ENCODE peak calls at places on chromosomes 2 and 18, in five cellular contexts. B, C, T, Z and M are unnamed samples.

GRCh38 chr18:60693426-60693825 is 320.9 kb upstream of the MC4R start:
- DNase-seq in B (no peak), C (no peak), T (no peak), Z (no peak), M (no peak)

GRCh38 chr2:223980397-223980735 is 23.1 kb downstream of the MRPL44 start:
- DNase-seq in C (no peak), T (no peak), B (no peak), Z (no peak), M (no peak)

GRCh38 chr2:100853909-100854810 is 34.2 kb downstream of the NPAS2 start:
- DNase-seq in B (no peak), T (no peak), Z (no peak), C (no peak), M (no peak)

GRCh38 chr2:151200277-151200676 is 61.4 kb downstream of the RBM43 start:
- DNase-seq in C (no peak), T (no peak), B (no peak), Z (no peak), M (no peak)

GRCh38 chr2:203225423-203226039 is 13.3 kb upstream of the CYP20A1 start:
- DNase-seq in B (no peak), C (no peak), Z (no peak), T (no peak), M (peak; percentile 13)

GRCh38 chr2:191302459-191303155 is 57.4 kb downstream of the MYO1B start:
- DNase-seq in Z (no peak), T (no peak), C (no peak), B (no peak), M (peak; percentile 18)

GRCh38 chr2:208174144-208174543 is 10.8 kb upstream of the CRYGA start:
- DNase-seq in Z (no peak), T (no peak), B (no peak), C (no peak), M (no peak)

GRCh38 chr2:62495777-62496176 is 10.2 kb downstream of the TMEM17 start:
- DNase-seq in B (no peak), Z (peak; percentile 62), C (no peak), T (no peak), M (no peak)

GRCh38 chr2:126703311-126703710 is 47.4 kb downstream of the GYPC start:
- DNase-seq in C (no peak), T (no peak), Z (peak; percentile 24), B (no peak), M (no peak)

GRCh38 chr2:70708376-70709199 is 59.4 kb downstream of the ADD2 start:
- DNase-seq in T (no peak), Z (no peak), C (no peak), B (no peak), M (peak; percentile 17)

GRCh38 chr18:78773819-78774218 is 205.8 kb upstream of the SALL3 start:
- DNase-seq in Z (no peak), B (peak; percentile 20), T (no peak), C (no peak), M (no peak)

GRCh38 chr2:60515751-60516226 is 37.7 kb downstream of the BCL11A start:
- DNase-seq in C (no peak), Z (no peak), T (no peak), B (no peak), M (no peak)

GRCh38 chr2:145484443-145485086 is 964.6 kb upstream of the ZEB2 start:
- DNase-seq in T (no peak), B (no peak), Z (no peak), C (no peak), M (no peak)

GRCh38 chr2:195658541-195658890 is 1.5 kb downstream of the SLC39A10 start:
- DNase-seq in T (no peak), C (no peak), B (no peak), Z (no peak), M (no peak)

GRCh38 chr2:39934851-39935250 is 155.8 kb upstream of the THUMPD2 start:
- DNase-seq in B (no peak), Z (no peak), T (no peak), C (no peak), M (no peak)

GRCh38 chr2:45637440-45637839 is 14.0 kb upstream of the PRKCE start:
- DNase-seq in C (no peak), B (no peak), Z (no peak), T (no peak), M (no peak)

GRCh38 chr2:106192752-106193490 is 1.2 kb downstream of the UXS1 start:
- DNase-seq in C (no peak), Z (peak; percentile 56), B (no peak), T (no peak), M (peak; percentile 78)

GRCh38 chr2:101018934-101019333 is 16.8 kb downstream of the RPL31 start:
- DNase-seq in B (no peak), C (no peak), T (no peak), Z (no peak), M (peak; percentile 46)

GRCh38 chr2:187544371-187545080 is 9.7 kb downstream of the TFPI start:
- DNase-seq in B (no peak), T (no peak), Z (no peak), C (peak; percentile 50), M (no peak)

GRCh38 chr2:39581866-39582265 is 83.9 kb upstream of the TMEM178A start:
- DNase-seq in C (no peak), T (no peak), B (no peak), Z (no peak), M (no peak)

GRCh38 chr18:35141077-35141476 is 99.8 kb upstream of the ZNF397 start:
- DNase-seq in T (no peak), C (no peak), B (no peak), Z (no peak), M (no peak)

GRCh38 chr18:35137632-35138031 is 96.4 kb downstream of the MAPRE2 start:
- DNase-seq in T (no peak), B (no peak), C (no peak), Z (no peak), M (no peak)

GRCh38 chr18:35141567-35142269 is 99.1 kb upstream of the ZNF397 start:
- DNase-seq in Z (no peak), B (no peak), T (no peak), C (no peak), M (peak; percentile 39)

GRCh38 chr18:35138773-35139172 is 97.6 kb downstream of the MAPRE2 start:
- DNase-seq in Z (no peak), B (no peak), C (no peak), T (no peak), M (no peak)

DNA sequence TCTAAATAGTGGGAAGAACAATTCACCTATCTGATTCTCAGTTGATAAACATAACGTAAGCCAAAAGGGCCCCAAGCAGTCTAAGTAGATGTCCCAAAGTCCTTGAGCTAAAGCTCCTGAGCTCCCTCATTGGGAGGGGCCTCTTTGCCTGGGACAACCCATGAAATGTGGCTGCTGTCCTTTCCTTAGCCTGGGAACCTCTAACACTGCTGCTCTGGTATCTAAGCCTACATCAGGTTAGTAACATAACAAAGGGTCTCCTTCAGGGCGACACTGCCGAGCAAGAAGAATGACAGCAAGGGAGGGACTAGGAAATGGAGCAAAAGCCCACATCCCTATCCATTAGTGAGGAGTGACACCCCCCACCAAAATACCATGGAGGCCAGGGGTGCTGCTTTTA is 98.3 kb downstream of the MAPRE2 start:
- DNase-seq in Z (no peak), T (no peak), B (no peak), C (no peak), M (no peak)
- H3K4me3 ChIP-seq in Z (no peak overlapping the region), T (no peak overlapping the region), B (no peak overlapping the region), C (no peak overlapping the region), M (no peak overlapping the region)

GRCh38 chr2:25996844-25997243 is 14.5 kb upstream of the KIF3C start:
- DNase-seq in T (no peak), Z (no peak), C (no peak), B (no peak), M (no peak)
- H3K4me1 ChIP-seq in T (peaks cover 21% of the 10 kb centered on the region), Z (peaks cover 7% of the 10 kb centered on the region), C (peaks cover 23% of the 10 kb centered on the region), B (peaks cover 24% of the 10 kb centered on the region), M (peaks cover 28% of the 10 kb centered on the region)

DNA sequence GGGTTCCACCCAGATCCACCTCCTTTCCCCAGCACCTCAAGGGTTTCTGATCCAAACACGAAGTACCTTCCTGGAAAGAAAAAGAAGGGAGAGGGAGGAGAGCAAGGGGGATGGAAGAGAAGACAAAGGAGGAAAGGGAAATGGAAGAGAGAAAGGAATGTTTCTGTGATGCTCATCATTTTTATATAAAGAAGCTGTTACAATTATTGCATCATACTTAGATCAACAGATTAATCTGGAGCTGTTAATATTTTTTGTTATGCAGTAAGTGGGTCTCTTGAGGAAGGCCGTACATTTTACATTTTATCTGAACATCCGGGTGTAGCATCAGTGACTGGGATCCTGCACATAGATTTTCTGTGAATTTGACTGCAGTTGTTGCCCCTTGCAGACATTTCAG is 60.6 kb upstream of the NEDD4L start:
- DNase-seq in T (no peak), C (no peak), B (no peak), Z (no peak), M (no peak)
- H3K27me3 ChIP-seq in T (no peaks in the 10 kb centered on the region), C (no peaks in the 10 kb centered on the region), B (no peaks in the 10 kb centered on the region), Z (no peaks in the 10 kb centered on the region), M (no peaks in the 10 kb centered on the region)

DNA sequence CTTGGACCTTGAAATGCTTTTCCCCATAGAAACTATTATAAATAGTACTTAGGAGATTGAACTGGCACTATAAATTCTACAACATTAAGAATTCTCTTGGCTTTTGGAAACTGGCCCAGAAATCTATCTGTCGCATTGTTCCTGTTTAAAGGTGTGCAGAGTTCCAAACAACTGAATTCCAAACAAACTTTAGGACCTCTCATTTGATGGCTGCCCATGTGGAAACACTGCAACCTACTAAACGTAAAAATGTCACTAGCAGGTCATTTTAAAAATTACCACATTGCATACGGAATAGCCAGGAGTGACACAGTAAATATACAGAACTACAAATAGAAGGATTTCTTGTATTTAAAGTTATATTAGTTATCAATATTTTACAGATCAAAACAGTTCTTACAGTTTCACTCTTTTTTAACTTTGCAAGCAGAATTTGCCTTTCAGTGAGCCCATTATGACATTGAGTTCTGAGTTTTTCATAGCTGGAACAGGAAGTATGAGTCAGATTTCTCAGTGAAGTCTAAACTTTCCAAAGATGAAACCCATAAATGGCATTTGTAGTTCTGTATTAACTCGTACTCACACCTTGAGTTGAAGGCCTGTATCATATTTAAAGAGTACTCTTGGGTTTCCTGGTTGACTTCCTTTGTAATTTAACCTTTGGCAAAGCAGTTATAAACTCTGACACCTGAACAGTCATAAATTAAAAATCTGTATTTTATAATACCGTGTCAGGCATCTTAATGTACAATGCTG is 142.3 kb upstream of the BOD1L2 start:
- DNase-seq in T (no peak), C (no peak), Z (no peak), B (no peak), M (no peak)
- H3K4me3 ChIP-seq in T (no peak overlapping the region), C (no peak overlapping the region), Z (no peak overlapping the region), B (no peak overlapping the region), M (no peak overlapping the region)

GRCh38 chr2:3148716-3149115 is 228.9 kb downstream of the EIPR1 start:
- DNase-seq in C (no peak), Z (no peak), T (no peak), B (no peak), M (no peak)
- H3K4me1 ChIP-seq in C (no peaks in the 10 kb centered on the region), Z (no peaks in the 10 kb centered on the region), T (peaks cover 4% of the 10 kb centered on the region), B (no peaks in the 10 kb centered on the region), M (no peaks in the 10 kb centered on the region)

GRCh38 chr2:176555112-176555511 is 285.9 kb downstream of the MTX2 start:
- DNase-seq in B (no peak), Z (no peak), C (no peak), T (no peak), M (no peak)
- H3K27me3 ChIP-seq in B (peaks cover 54% of the 10 kb centered on the region), Z (no peaks in the 10 kb centered on the region), C (no peaks in the 10 kb centered on the region), T (peaks cover 23% of the 10 kb centered on the region), M (no peaks in the 10 kb centered on the region)

GRCh38 chr2:200702044-200702443 is 109.7 kb upstream of the BZW1 start:
- DNase-seq in Z (no peak), B (no peak), C (no peak), T (no peak), M (no peak)
- H3K4me3 ChIP-seq in Z (no peak overlapping the region), B (no peak overlapping the region), C (no peak overlapping the region), T (no peak overlapping the region), M (no peak overlapping the region)